ENCODE peak calls at places on chromosomes 1 and 21, in eight cellular contexts. O is prostate gland; Y is brain microvascular endothelial cell; D is Panc1; M is CD8-positive, alpha-beta T cell; Z is bronchial epithelial cell; V is testis; H is uterus. F is an unnamed sample.

GRCh38 chr1:240794061-240794843 is 182.3 kb upstream of the GREM2 start:
- DNase-seq in O (no peak), H (no peak), V (no peak), Y (no peak), M (no peak), D (no peak), Z (no peak), F (no peak)

GRCh38 chr1:245896258-245896657 is 610.8 kb downstream of the SMYD3 start:
- DNase-seq in Y (no peak), O (no peak), Z (no peak), D (no peak), H (no peak), M (no peak), V (no peak), F (no peak)

GRCh38 chr1:41632788-41633575 is 148.5 kb upstream of the EDN2 start:
- DNase-seq in Z (no peak), O (no peak), M (no peak), H (no peak), D (no peak), V (no peak), Y (no peak), F (no peak)

GRCh38 chr21:45499201-45499750 is 43.0 kb downstream of the SLC19A1 start:
- DNase-seq in Z (no peak), Y (no peak), O (no peak), H (no peak), M (no peak), D (no peak), V (no peak), F (no peak)

GRCh38 chr1:247104965-247105364 is 809 bp upstream of the ZNF669 start:
- DNase-seq in Z (no peak), D (no peak), M (no peak), H (no peak), O (no peak), V (no peak), Y (no peak), F (no peak)

GRCh38 chr1:21447311-21447710 is 7.4 kb downstream of the NBPF3 start:
- DNase-seq in D (no peak), H (no peak), O (no peak), Y (no peak), V (no peak), Z (no peak), M (no peak), F (no peak)

GRCh38 chr1:81801834-81802531 is 1.2 kb downstream of the ADGRL2 start:
- DNase-seq in H (no peak), O (peak; percentile 37), V (peak; percentile 41), D (no peak), Z (peak; percentile 23), Y (peak; percentile 28), M (no peak), F (peak; percentile 43)

GRCh38 chr1:149916193-149916926 is 1.3 kb downstream of the SV2A start:
- DNase-seq in V (no peak), D (no peak), Y (no peak), O (no peak), H (no peak), M (no peak), Z (no peak), F (no peak)

GRCh38 chr1:100360790-100361232 is 8.5 kb downstream of the CDC14A start:
- DNase-seq in O (no peak), Y (peak; percentile 66), Z (no peak), V (peak; percentile 76), H (peak; percentile 70), D (no peak), M (no peak), F (no peak)

GRCh38 chr1:27522860-27523665 is 33.1 kb upstream of the WASF2 start:
- DNase-seq in Z (no peak), D (no peak), V (peak; percentile 53), M (peak; percentile 64), O (no peak), Y (no peak), H (peak; percentile 62), F (no peak)

GRCh38 chr1:154386643-154387352 is 18.3 kb upstream of the IL6R start:
- DNase-seq in D (no peak), Z (peak; percentile 26), M (peak; percentile 69), O (no peak), H (no peak), Y (no peak), V (no peak), F (no peak)

GRCh38 chr1:185693654-185694053 is 40.5 kb upstream of the HMCN1 start:
- DNase-seq in Z (no peak), H (no peak), V (no peak), O (no peak), Y (no peak), D (no peak), M (no peak), F (no peak)

GRCh38 chr1:34602907-34603306 is 151.9 kb upstream of the GJB5 start:
- DNase-seq in H (no peak), V (no peak), M (no peak), Z (no peak), Y (no peak), O (no peak), D (no peak), F (no peak)

GRCh38 chr1:92356956-92357355 is 58.1 kb downstream of the RPAP2 start:
- DNase-seq in V (no peak), D (no peak), Y (peak; percentile 42), Z (peak; percentile 75), H (no peak), M (no peak), O (no peak), F (peak; percentile 42)

GRCh38 chr1:211484738-211485479 is 7.1 kb downstream of the RD3 start:
- DNase-seq in D (no peak), H (no peak), Z (no peak), M (no peak), V (no peak), Y (no peak), O (no peak), F (no peak)

GRCh38 chr1:172498858-172499257 is 34.1 kb upstream of the SUCO start:
- DNase-seq in M (no peak), V (no peak), H (no peak), D (no peak), Z (peak; percentile 20), O (peak; percentile 17), Y (no peak), F (no peak)

GRCh38 chr1:172500207-172500606 is 32.7 kb upstream of the SUCO start:
- DNase-seq in H (no peak), O (no peak), Z (peak; percentile 57), M (no peak), D (no peak), Y (no peak), V (no peak), F (no peak)

GRCh38 chr1:172499636-172500141 is 33.3 kb upstream of the SUCO start:
- DNase-seq in D (peak; percentile 41), H (no peak), V (no peak), Y (peak; percentile 3), Z (peak; percentile 79), O (peak; percentile 20), M (no peak), F (peak; percentile 88)

GRCh38 chr1:172496678-172497077 is 36.3 kb upstream of the SUCO start:
- DNase-seq in Z (no peak), V (no peak), M (no peak), H (no peak), D (no peak), Y (no peak), O (no peak), F (no peak)

GRCh38 chr1:172497230-172497629 is 35.7 kb upstream of the SUCO start:
- DNase-seq in V (no peak), H (no peak), Z (peak; percentile 61), D (no peak), M (no peak), O (peak; percentile 54), Y (no peak), F (peak; percentile 83)
- H3K4me3 ChIP-seq in V (no peak overlapping the region), H (no peak overlapping the region), Z (no peak overlapping the region), D (no peak overlapping the region), M (no peak overlapping the region), O (no peak overlapping the region), Y (no peak overlapping the region), F (no peak overlapping the region)

GRCh38 chr1:48093147-48093546 is 96.0 kb upstream of the TRABD2B start:
- DNase-seq in Z (no peak), V (no peak), O (no peak), D (no peak), M (no peak), H (no peak), Y (no peak), F (no peak)
- H3K27me3 ChIP-seq in Z (no peaks in the 10 kb centered on the region), V (no peaks in the 10 kb centered on the region), O (no peaks in the 10 kb centered on the region), D (peaks cover 15% of the 10 kb centered on the region), M (peaks cover 2% of the 10 kb centered on the region), H (peaks cover 5% of the 10 kb centered on the region), Y (no peaks in the 10 kb centered on the region), F (peaks cover 12% of the 10 kb centered on the region)

GRCh38 chr1:196910208-196910607 is 22.4 kb downstream of the CFHR4 start:
- DNase-seq in D (no peak), V (no peak), O (no peak), M (no peak), Y (peak; percentile 14), Z (peak; percentile 7), H (no peak), F (no peak)
- TF ChIP-seq CTCF in D (no peak), V (peak; percentile 9), O (no peak), M (no peak), Y (peak; percentile 21), Z (no peak), H (no peak), F (no peak)

GRCh38 chr1:38524025-38524641 is 335.4 kb downstream of the RRAGC start:
- DNase-seq in V (no peak), D (no peak), H (no peak), O (no peak), Y (no peak), Z (no peak), M (no peak), F (no peak)
- H3K4me3 ChIP-seq in V (no peak overlapping the region), D (no peak overlapping the region), H (no peak overlapping the region), O (no peak overlapping the region), Y (no peak overlapping the region), Z (no peak overlapping the region), M (no peak overlapping the region), F (no peak overlapping the region)

GRCh38 chr1:31299365-31299764 is 2.5 kb downstream of the ZCCHC17 start:
- DNase-seq in H (no peak), D (no peak), O (no peak), Y (no peak), M (no peak), Z (peak; percentile 36), V (no peak), F (no peak)
- H3K27me3 ChIP-seq in H (no peaks in the 10 kb centered on the region), D (no peaks in the 10 kb centered on the region), O (no peaks in the 10 kb centered on the region), Y (no peaks in the 10 kb centered on the region), M (no peaks in the 10 kb centered on the region), Z (no peaks in the 10 kb centered on the region), V (no peaks in the 10 kb centered on the region), F (no peaks in the 10 kb centered on the region)